ENCODE peak calls at places on chromosomes 1 and 21, in six cellular contexts. J is activated T-cell treated with anti-CD3 and anti-CD28 coated beads for 1 hour; C is left colon; L is HAP-1; U is M059J; H is CD4-positive, alpha-beta T cell. X is an unnamed sample.

GRCh38 chr1:244414543-244414942 is 37.2 kb downstream of the ADSS2 start:
- DNase-seq in J (no peak), H (no peak), L (no peak), C (no peak), U (no peak), X (no peak)

GRCh38 chr1:99264201-99265021 is at the start of gene PLPPR4:
- DNase-seq in H (no peak), U (peak), L (peak), C (peak), J (no peak), X (peak)

GRCh38 chr1:223153177-223154119 is 10.4 kb upstream of the TLR5 start:
- DNase-seq in J (no peak), U (peak), C (no peak), L (no peak), H (no peak), X (no peak)

GRCh38 chr1:92538048-92538412 is 51.3 kb upstream of the GFI1 start:
- DNase-seq in C (no peak), J (no peak), U (peak), L (no peak), H (no peak), X (no peak)

GRCh38 chr1:154697710-154698109 is 89.7 kb upstream of the ADAR start:
- DNase-seq in U (no peak), H (no peak), C (no peak), J (no peak), L (no peak), X (no peak)

GRCh38 chr1:222767152-222767571 is 30.2 kb downstream of the FAM177B start:
- DNase-seq in C (no peak), L (no peak), U (no peak), J (no peak), H (no peak), X (no peak)

GRCh38 chr1:204084247-204084772 is 11.4 kb downstream of the SOX13 start:
- DNase-seq in H (no peak), J (no peak), C (peak), L (no peak), U (no peak), X (peak)

GRCh38 chr1:181798191-181798926 is 263.2 kb downstream of the ZNF648 start:
- DNase-seq in L (no peak), H (no peak), J (no peak), U (no peak), C (no peak), X (no peak)

GRCh38 chr21:38337793-38338192 is 81.0 kb downstream of the KCNJ15 start:
- DNase-seq in L (no peak), C (no peak), J (no peak), U (no peak), H (no peak), X (no peak)

GRCh38 chr1:113928129-113928949 is 785 bp upstream of the HIPK1 start:
- DNase-seq in J (no peak), H (no peak), C (no peak), U (peak), L (no peak), X (no peak)

GRCh38 chr1:63920154-63921117 is 146.6 kb downstream of the ROR1 start:
- DNase-seq in U (peak), H (no peak), C (no peak), L (no peak), J (no peak), X (no peak)

GRCh38 chr1:5563861-5564577 is 428.2 kb downstream of the NPHP4 start:
- DNase-seq in L (no peak), H (no peak), U (no peak), C (no peak), J (no peak), X (no peak)

GRCh38 chr1:157878059-157878458 is 36.5 kb upstream of the CD5L start:
- DNase-seq in U (peak), J (no peak), C (no peak), H (no peak), L (no peak), X (no peak)

GRCh38 chr1:155126494-155127104 is 1.1 kb upstream of the EFNA1 start:
- DNase-seq in C (peak), U (peak), H (no peak), J (peak), L (peak), X (peak)

GRCh38 chr1:98288494-98288893 is 367.7 kb upstream of the DPYD start:
- DNase-seq in U (no peak), L (no peak), H (no peak), J (no peak), C (no peak), X (no peak)

GRCh38 chr1:111289371-111289770 is 1.3 kb upstream of the CHIA start:
- DNase-seq in U (no peak), L (no peak), J (no peak), H (no peak), C (no peak), X (no peak)

GRCh38 chr1:211305044-211305443 is 21.6 kb upstream of the TRAF5 start:
- DNase-seq in C (no peak), L (no peak), H (no peak), U (no peak), J (no peak), X (no peak)

GRCh38 chr1:38804062-38804886 is 55.3 kb downstream of the RRAGC start:
- DNase-seq in C (no peak), H (no peak), J (no peak), U (no peak), L (peak), X (no peak)

GRCh38 chr1:45499415-45499769 is 481 bp downstream of the CCDC163 start:
- DNase-seq in J (no peak), C (peak), H (no peak), U (no peak), L (no peak), X (no peak)

GRCh38 chr1:39826583-39826982 is 37.9 kb upstream of the BMP8B start:
- DNase-seq in L (no peak), H (no peak), C (peak), U (no peak), J (no peak), X (no peak)

GRCh38 chr1:48227165-48228013 is 4.9 kb downstream of the SLC5A9 start:
- DNase-seq in C (no peak), L (no peak), U (no peak), H (no peak), J (no peak), X (no peak)

GRCh38 chr1:209590405-209590804 is 6.9 kb downstream of the CAMK1G start:
- DNase-seq in U (peak), J (no peak), C (no peak), H (no peak), L (peak), X (peak)

GRCh38 chr1:51284487-51284954 is 45.8 kb downstream of the TTC39A start:
- DNase-seq in L (no peak), J (no peak), H (no peak), U (peak), C (no peak), X (no peak)

GRCh38 chr1:117257291-117257690 is 46.6 kb upstream of the VTCN1 start:
- DNase-seq in C (no peak), J (no peak), L (no peak), U (no peak), H (no peak), X (no peak)

GRCh38 chr1:227948493-227949260 is 945 bp upstream of the WNT9A start:
- DNase-seq in J (no peak), U (peak), C (no peak), L (no peak), H (no peak), X (no peak)

GRCh38 chr1:20440785-20441200 is 45.2 kb downstream of the CAMK2N1 start:
- DNase-seq in J (no peak), L (peak), U (peak), H (peak), C (peak), X (peak)

GRCh38 chr1:53293123-53293522 is 34.7 kb downstream of the LRP8 start:
- DNase-seq in C (no peak), H (no peak), J (no peak), L (no peak), U (peak), X (no peak)

GRCh38 chr1:30984167-30984870 is 75.8 kb upstream of the SDC3 start:
- DNase-seq in C (no peak), L (no peak), J (no peak), U (no peak), H (no peak), X (no peak)

GRCh38 chr1:104463126-104463697 is 713.5 kb downstream of the AMY1C start:
- DNase-seq in L (no peak), J (no peak), C (no peak), U (no peak), H (no peak), X (no peak)

GRCh38 chr1:155509064-155509463 is 53.5 kb downstream of the ASH1L start:
- DNase-seq in C (no peak), U (no peak), J (no peak), H (no peak), L (no peak), X (no peak)

GRCh38 chr1:10664251-10664650 is 132.2 kb downstream of the CASZ1 start:
- DNase-seq in H (no peak), J (no peak), C (no peak), L (no peak), U (no peak), X (peak)

GRCh38 chr1:9705337-9706098 is 54.0 kb downstream of the PIK3CD start:
- DNase-seq in H (no peak), U (peak), C (no peak), L (no peak), J (no peak), X (no peak)

GRCh38 chr1:64136296-64136695 is 67.1 kb upstream of the UBE2U start:
- DNase-seq in C (no peak), H (no peak), U (no peak), L (no peak), J (no peak), X (no peak)

GRCh38 chr1:209688746-209689234 is 13.6 kb downstream of the G0S2 start:
- DNase-seq in C (no peak), H (no peak), L (no peak), U (peak), J (no peak), X (no peak)

GRCh38 chr1:61602663-61603062 is 122.3 kb downstream of the TM2D1 start:
- DNase-seq in H (no peak), U (no peak), J (no peak), C (no peak), L (no peak), X (no peak)

GRCh38 chr21:15932681-15933200 is 203.0 kb downstream of the USP25 start:
- DNase-seq in U (no peak), J (no peak), L (no peak), H (no peak), C (no peak), X (no peak)

GRCh38 chr1:39554277-39554676 is 22.3 kb downstream of the PABPC4 start:
- DNase-seq in L (no peak), J (no peak), C (no peak), U (no peak), H (no peak), X (no peak)

GRCh38 chr1:155678027-155678426 is 10.5 kb downstream of the YY1AP1 start:
- DNase-seq in J (no peak), L (no peak), H (no peak), C (no peak), U (no peak), X (no peak)